ENCODE peak calls at places on chromosomes 2 and 18, in five cellular contexts. H is neural progenitor cell; U is stimulated activated naive CD4-positive, alpha-beta T cell; G is activated CD4-positive, alpha-beta T cell treated with anti-CD3 and anti-CD28 coated beads, Interleukin-2, amount 50 U/mL, for 48 hours; N is aorta. S is an unnamed sample.

GRCh38 chr2:24721470-24721869 is 71.7 kb downstream of the PTRHD1 start:
- DNase-seq in H (peak; percentile 34), U (no peak), G (peak; percentile 22), N (peak; percentile 76), S (no peak)

GRCh38 chr2:121625953-121626352 is 23.3 kb downstream of the CLASP1 start:
- DNase-seq in H (no peak), U (no peak), G (no peak), N (no peak), S (no peak)

GRCh38 chr2:37650548-37651101 is 20.8 kb downstream of the CDC42EP3 start:
- DNase-seq in H (no peak), U (no peak), G (no peak), N (no peak), S (peak; percentile 23)

GRCh38 chr2:69620870-69621269 is 22.7 kb downstream of the AAK1 start:
- DNase-seq in H (no peak), U (peak; percentile 38), G (no peak), N (no peak), S (no peak)

GRCh38 chr2:181396575-181397062 is 60.6 kb upstream of the ITGA4 start:
- DNase-seq in H (no peak), U (no peak), G (no peak), N (no peak), S (no peak)

GRCh38 chr2:239876241-239876947 is 148.7 kb downstream of the NDUFA10 start:
- DNase-seq in H (no peak), U (no peak), G (no peak), N (no peak), S (no peak)

GRCh38 chr2:44707945-44708645 is 233.4 kb upstream of the SIX3 start:
- DNase-seq in H (peak; percentile 36), U (no peak), G (no peak), N (no peak), S (no peak)

GRCh38 chr18:74389161-74389927 is 67.8 kb downstream of the DIPK1C start:
- DNase-seq in H (no peak), U (peak; percentile 34), G (no peak), N (no peak), S (no peak)

GRCh38 chr2:147646999-147647588 is 197.7 kb upstream of the ACVR2A start:
- DNase-seq in H (peak; percentile 62), U (no peak), G (no peak), N (no peak), S (no peak)

GRCh38 chr2:180319586-180320405 is 312.7 kb upstream of the CWC22 start:
- DNase-seq in H (no peak), U (no peak), G (no peak), N (no peak), S (no peak)

S was measured in lower lobe of right lung.